ENCODE peak calls at places on chromosomes 7 and 10, in nine cellular contexts. W is NCI-H1092 treated with DMSO at 0.1 percent for 48 hours; S is HCEC 1CT; D is NCI-H1105 treated with DMSO at 0.1 percent for 48 hours; M is stimulated activated CD4-positive, alpha-beta T cell treated with anti-CD3 and anti-CD28 coated beads, Interleukin-2, amount 100 ng/mL, for 4 hours; F is NCI-H2081; C is left lobe of liver; R is brain microvascular endothelial cell; T is iris pigment epithelial cell. Q is an unnamed sample.

GRCh38 chr10:119461380-119461779 is 81.1 kb downstream of the RGS10 start:
- DNase-seq in F (no peak), R (no peak), T (no peak), M (no peak), W (no peak), S (no peak), C (no peak), D (no peak), Q (no peak)

GRCh38 chr10:61961278-61961677 is 59.8 kb downstream of the ARID5B start:
- DNase-seq in T (no peak), M (no peak), D (no peak), F (no peak), C (no peak), W (no peak), R (no peak), S (no peak), Q (no peak)

GRCh38 chr7:8491106-8491505 is 57.7 kb downstream of the NXPH1 start:
- DNase-seq in C (no peak), W (no peak), M (no peak), F (no peak), R (no peak), D (no peak), S (no peak), T (no peak), Q (no peak)

GRCh38 chr10:125726914-125727313 is 7.4 kb downstream of the EDRF1 start:
- DNase-seq in F (no peak), R (no peak), W (no peak), M (no peak), C (no peak), D (no peak), S (no peak), T (no peak), Q (no peak)

GRCh38 chr7:71329030-71329668 is 197.2 kb downstream of the GALNT17 start:
- DNase-seq in T (no peak), R (no peak), C (no peak), D (no peak), F (no peak), M (no peak), S (no peak), W (no peak), Q (no peak)

GRCh38 chr7:22193361-22194016 is 163.5 kb downstream of the RAPGEF5 start:
- DNase-seq in S (no peak), R (no peak), M (no peak), C (no peak), W (peak), D (peak), F (no peak), T (peak), Q (peak)

GRCh38 chr7:73827568-73828106 is 3.2 kb upstream of the CLDN4 start:
- DNase-seq in W (peak), R (no peak), D (peak), T (no peak), M (no peak), F (peak), C (no peak), S (no peak), Q (no peak)

GRCh38 chr10:44818721-44819127 is 92.4 kb upstream of the TMEM72 start:
- DNase-seq in M (no peak), R (no peak), W (no peak), D (no peak), S (no peak), C (no peak), F (no peak), T (peak), Q (peak)

GRCh38 chr7:77460057-77460486 is 43.9 kb upstream of the GSAP start:
- DNase-seq in S (no peak), W (no peak), R (no peak), M (no peak), D (no peak), F (no peak), C (no peak), T (no peak), Q (no peak)

GRCh38 chr10:131575877-131576276 is 264.4 kb upstream of the TCERG1L start:
- DNase-seq in D (no peak), C (no peak), W (no peak), S (no peak), F (no peak), R (no peak), T (no peak), M (no peak), Q (no peak)

GRCh38 chr7:4803397-4804241 is 28.2 kb downstream of the AP5Z1 start:
- DNase-seq in R (no peak), D (no peak), T (no peak), M (no peak), C (no peak), W (no peak), S (no peak), F (no peak), Q (no peak)

GRCh38 chr7:120060283-120060682 is 212.7 kb upstream of the KCND2 start:
- DNase-seq in D (no peak), S (no peak), W (no peak), T (peak), F (no peak), C (no peak), M (no peak), R (peak), Q (no peak)

GRCh38 chr7:74010407-74010806 is 17.6 kb upstream of the ELN start:
- DNase-seq in F (no peak), D (no peak), M (no peak), R (peak), S (no peak), C (no peak), T (no peak), W (no peak), Q (no peak)

GRCh38 chr10:104253106-104253505 is 1.6 kb upstream of the GSTO1 start:
- DNase-seq in R (no peak), D (no peak), T (no peak), C (peak), F (no peak), M (no peak), S (no peak), W (no peak), Q (no peak)

GRCh38 chr7:27686315-27686714 is 23.6 kb upstream of the HIBADH start:
- DNase-seq in F (no peak), S (peak), W (no peak), D (no peak), C (no peak), T (peak), R (peak), M (no peak), Q (no peak)

GRCh38 chr7:50212016-50212325 is 92.5 kb upstream of the IKZF1 start:
- DNase-seq in T (no peak), D (peak), F (peak), W (no peak), C (no peak), S (no peak), R (no peak), M (no peak), Q (no peak)

GRCh38 chr10:103917326-103918052 is 495 bp downstream of the STN1 start:
- DNase-seq in W (peak), C (no peak), T (peak), R (peak), F (peak), S (peak), D (no peak), M (no peak), Q (no peak)

GRCh38 chr7:15607541-15608210 is 45.9 kb upstream of the AGMO start:
- DNase-seq in D (no peak), C (no peak), S (peak), W (no peak), T (no peak), R (no peak), M (no peak), F (no peak), Q (no peak)

GRCh38 chr7:27179503-27180430 is 5.3 kb downstream of the HOXA11 start:
- DNase-seq in C (no peak), D (no peak), R (no peak), M (peak), F (peak), T (peak), W (no peak), S (peak), Q (peak)

GRCh38 chr7:78254397-78255055 is 456.0 kb downstream of the PHTF2 start:
- DNase-seq in C (no peak), T (no peak), R (no peak), M (no peak), D (no peak), F (no peak), W (peak), S (no peak), Q (no peak)

GRCh38 chr10:122856902-122857301 is 11.2 kb upstream of the CUZD1 start:
- DNase-seq in W (no peak), R (no peak), C (no peak), M (no peak), S (no peak), F (no peak), D (no peak), T (peak), Q (no peak)

GRCh38 chr10:986881-987634 is 1.2 kb upstream of the GTPBP4 start:
- DNase-seq in C (peak), M (no peak), R (peak), W (no peak), D (no peak), F (no peak), S (peak), T (peak), Q (peak)

GRCh38 chr10:97163141-97163540 is 22.6 kb downstream of the SLIT1 start:
- DNase-seq in T (no peak), R (no peak), D (no peak), W (no peak), M (no peak), F (no peak), S (no peak), C (no peak), Q (no peak)

GRCh38 chr7:89695241-89695640 is 459.0 kb upstream of the STEAP1 start:
- DNase-seq in T (no peak), M (no peak), W (no peak), S (no peak), C (no peak), D (no peak), F (no peak), R (no peak), Q (no peak)

GRCh38 chr7:52302765-52303520 is 732.5 kb upstream of the POM121L12 start:
- DNase-seq in T (no peak), S (no peak), M (no peak), C (no peak), R (no peak), F (no peak), W (no peak), D (no peak), Q (no peak)

GRCh38 chr7:91759205-91759863 is 121.2 kb downstream of the MTERF1 start:
- DNase-seq in F (no peak), D (no peak), C (no peak), M (no peak), T (peak), R (peak), S (no peak), W (no peak), Q (peak)

GRCh38 chr10:98684019-98684899 is 237.5 kb upstream of the HPS1 start:
- DNase-seq in F (no peak), S (no peak), C (no peak), W (no peak), D (no peak), T (no peak), M (no peak), R (no peak), Q (no peak)

GRCh38 chr10:112766636-112767035 is 183.4 kb upstream of the TCF7L2 start:
- DNase-seq in R (no peak), W (no peak), M (no peak), C (no peak), F (no peak), D (no peak), T (no peak), S (no peak), Q (no peak)

GRCh38 chr7:1403844-1404404 is 55.3 kb downstream of the MICALL2 start:
- DNase-seq in T (peak), R (peak), M (no peak), S (peak), W (peak), F (peak), C (no peak), D (peak), Q (peak)

GRCh38 chr7:6158424-6159096 is 113.9 kb downstream of the CYTH3 start:
- DNase-seq in S (no peak), C (no peak), D (no peak), W (no peak), F (no peak), M (no peak), T (no peak), R (no peak), Q (no peak)

GRCh38 chr7:45596665-45597095 is 22.5 kb downstream of the ADCY1 start:
- DNase-seq in F (no peak), W (no peak), T (no peak), R (no peak), S (no peak), D (no peak), M (no peak), C (no peak), Q (no peak)